ENCODE peak calls at places on chromosome 4, in five cellular contexts. Z, Y, W, I and F are unnamed samples.

GRCh38 chr4:9792381-9792780 is 10.9 kb downstream of the DRD5 start:
- DNase-seq in I (no peak), Y (no peak), Z (no peak), W (no peak), F (no peak)

GRCh38 chr4:6204871-6205583 is 4.7 kb upstream of the JAKMIP1 start:
- DNase-seq in Z (no peak), W (no peak), I (no peak), Y (no peak), F (no peak)

GRCh38 chr4:924107-925096 is 7.7 kb downstream of the GAK start:
- DNase-seq in Z (no peak), W (peak), Y (no peak), I (no peak), F (peak)

GRCh38 chr4:7101692-7102515 is 34.0 kb upstream of the GRPEL1 start:
- DNase-seq in Y (peak), I (peak), W (peak), Z (no peak), F (peak)

GRCh38 chr4:126888968-126889367 is 743.8 kb upstream of the INTU start:
- DNase-seq in I (no peak), Y (peak), W (peak), Z (no peak), F (peak)

GRCh38 chr4:150874386-150875226 is 140.5 kb downstream of the LRBA start:
- DNase-seq in Z (no peak), Y (no peak), W (no peak), I (no peak), F (no peak)

GRCh38 chr4:140884431-140885058 is 128.4 kb upstream of the TBC1D9 start:
- DNase-seq in Z (peak), Y (peak), I (peak), W (peak), F (peak)

GRCh38 chr4:158443731-158444130 is 78.0 kb upstream of the RXFP1 start:
- DNase-seq in W (no peak), Y (no peak), I (no peak), Z (no peak), F (no peak)

GRCh38 chr4:184348311-184349233 is 125.8 kb downstream of the IRF2 start:
- DNase-seq in I (no peak), Z (no peak), Y (peak), W (no peak), F (peak)

GRCh38 chr4:4677825-4678522 is 136.1 kb upstream of the STX18 start:
- DNase-seq in I (peak), W (peak), Z (no peak), Y (peak), F (peak)

GRCh38 chr4:87150498-87151261 is 69.7 kb downstream of the KLHL8 start:
- DNase-seq in Y (peak), Z (peak), I (peak), W (peak), F (peak)

GRCh38 chr4:119286377-119287002 is 35.4 kb downstream of the FABP2 start:
- DNase-seq in I (peak), W (peak), Z (no peak), Y (peak), F (peak)

GRCh38 chr4:104693601-104694201 is 199.0 kb upstream of the CXXC4 start:
- DNase-seq in W (peak), I (no peak), Y (peak), Z (no peak), F (peak)

GRCh38 chr4:25070512-25070911 is 39.8 kb upstream of the LGI2 start:
- DNase-seq in W (no peak), Z (no peak), I (no peak), Y (no peak), F (no peak)

GRCh38 chr4:113436360-113436759 is 325.2 kb downstream of the CAMK2D start:
- DNase-seq in Z (no peak), W (peak), I (peak), Y (peak), F (peak)

GRCh38 chr4:187073820-187074219 is 350.2 kb upstream of the FAT1 start:
- DNase-seq in W (no peak), I (no peak), Y (no peak), Z (no peak), F (no peak)

GRCh38 chr4:85829276-85830051 is 354.5 kb downstream of the ARHGAP24 start:
- DNase-seq in Z (no peak), Y (peak), W (peak), I (no peak), F (peak)

GRCh38 chr4:1172228-1172851 is at the start of gene SPON2:
- DNase-seq in I (no peak), Z (no peak), W (peak), Y (peak), F (peak)

GRCh38 chr4:138665851-138666250 is 349.7 kb upstream of the NOCT start:
- DNase-seq in W (no peak), Y (no peak), I (no peak), Z (no peak), F (no peak)

GRCh38 chr4:5500165-5500564 is 208.2 kb downstream of the EVC2 start:
- DNase-seq in Y (peak), Z (no peak), I (no peak), W (peak), F (peak)

GRCh38 chr4:112946127-112946526 is 103.3 kb upstream of the ANK2 start:
- DNase-seq in Z (no peak), Y (no peak), I (no peak), W (no peak), F (no peak)

GRCh38 chr4:37438880-37439279 is 194.3 kb downstream of the NWD2 start:
- DNase-seq in I (no peak), Z (no peak), Y (no peak), W (no peak), F (no peak)

GRCh38 chr4:142009751-142010150 is 373.4 kb downstream of the IL15 start:
- DNase-seq in Z (no peak), Y (no peak), W (no peak), I (no peak), F (no peak)

DNA sequence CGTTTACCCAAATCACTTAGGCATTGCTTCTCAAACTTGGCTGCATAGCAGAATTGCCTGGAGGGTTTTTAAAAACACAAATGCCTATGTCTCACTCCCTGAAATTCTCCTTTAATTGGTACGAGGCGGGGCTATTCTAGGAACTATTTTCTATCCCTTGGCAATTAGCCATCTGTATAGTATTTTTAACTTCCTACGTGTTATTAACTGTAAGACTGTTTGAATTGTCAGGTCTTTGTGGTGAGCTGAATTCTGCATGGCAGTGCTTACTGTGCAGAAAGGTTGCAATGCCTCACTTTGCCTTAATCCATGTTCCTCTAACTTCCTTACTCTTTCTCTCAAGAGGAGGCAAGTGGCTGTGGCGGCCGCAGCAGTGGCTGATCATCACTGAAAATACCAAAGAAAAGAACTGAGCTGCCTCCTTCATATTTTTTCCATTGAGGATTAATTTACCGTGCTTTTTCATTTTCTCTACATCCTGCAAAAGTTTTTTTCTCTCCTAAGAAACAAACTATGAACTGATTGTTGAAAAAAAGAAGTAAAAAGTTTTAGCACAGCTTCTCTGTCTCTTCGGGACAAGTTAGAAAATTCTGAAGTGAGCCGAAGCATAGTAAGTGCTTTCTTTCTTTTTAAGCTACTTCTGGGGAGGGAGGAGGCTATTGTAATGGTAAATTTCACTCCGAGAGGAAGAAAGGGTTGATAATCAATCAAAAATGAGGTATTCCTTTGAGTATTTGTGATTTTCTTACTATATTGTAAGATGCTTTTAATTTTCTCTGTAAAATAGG is at the start of gene SHROOM3:
- DNase-seq in W (peak), Z (no peak), Y (peak), I (no peak), F (peak)
- H3K4me3 ChIP-seq in W (peak), Z (no peak), Y (no peak), I (peak), F (no peak)

GRCh38 chr4:44678094-44679023 is at the start of gene GUF1:
- DNase-seq in Y (peak), Z (peak), I (peak), W (peak), F (peak)
- TF ChIP-seq CTCF in Y (no peak), Z (no peak), I (no peak), W (no peak), F (peak)

GRCh38 chr4:70992354-70992753 is 1.1 kb upstream of the DCK start:
- DNase-seq in I (no peak), W (no peak), Z (no peak), Y (no peak), F (no peak)
- H3K4me3 ChIP-seq in I (no peak), W (no peak), Z (peak), Y (peak), F (no peak)

DNA sequence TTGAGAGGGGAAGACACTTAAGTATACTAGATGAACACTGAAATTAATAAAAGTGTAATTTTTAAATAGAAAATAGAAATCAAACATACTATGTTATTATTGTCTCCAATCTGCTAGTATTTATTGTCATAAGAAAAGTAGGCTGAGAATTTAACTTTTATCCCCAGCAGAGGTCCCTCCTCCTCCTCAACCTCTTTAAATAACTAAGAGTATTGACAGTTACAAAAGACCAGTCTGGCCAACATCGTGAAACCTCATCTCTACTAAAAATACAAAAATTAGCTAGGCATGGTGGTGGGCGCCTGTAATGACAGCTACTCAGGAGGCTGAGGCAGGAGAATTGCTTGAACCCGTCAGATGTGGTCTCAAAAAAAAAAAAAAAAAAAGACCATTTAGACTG is 4.1 kb downstream of the SLC30A9 start:
- DNase-seq in I (no peak), Y (no peak), Z (no peak), W (no peak), F (no peak)
- TF ChIP-seq CTCF in I (no peak), Y (no peak), Z (peak), W (no peak), F (peak)

GRCh38 chr4:75820197-75820596 is 82.1 kb downstream of the PPEF2 start:
- DNase-seq in Z (no peak), W (no peak), I (no peak), Y (no peak), F (no peak)
- H3K4me3 ChIP-seq in Z (no peak), W (no peak), I (no peak), Y (no peak), F (no peak)